ENCODE peak calls at places on chromosomes 3 and 15, in seven cellular contexts. I is CD4-positive, CD25-positive, alpha-beta regulatory T cell; L is body of pancreas; Y is CD8-positive, alpha-beta T cell; B is K562; T is Peyer's patch; O is WERI-Rb-1. Q is an unnamed sample.

GRCh38 chr3:133408961-133409360 is 9.1 kb downstream of the BFSP2 start:
- DNase-seq in L (no peak), I (no peak), B (no peak), T (no peak), Y (no peak), O (no peak), Q (no peak)

GRCh38 chr15:71096676-71097075 is 18.6 kb upstream of the THSD4 start:
- DNase-seq in Y (no peak), L (no peak), B (no peak), T (no peak), O (peak; percentile 57), I (no peak), Q (no peak)

GRCh38 chr3:160793853-160794252 is 37.8 kb downstream of the PPM1L start:
- DNase-seq in I (no peak), Y (no peak), O (no peak), B (no peak), T (no peak), L (no peak), Q (no peak)

GRCh38 chr15:36882487-36883108 is 217.8 kb downstream of the MEIS2 start:
- DNase-seq in B (no peak), T (no peak), Y (no peak), O (no peak), I (no peak), L (no peak), Q (no peak)

GRCh38 chr15:31352911-31353811 is 26.5 kb downstream of the KLF13 start:
- DNase-seq in B (no peak), T (peak; percentile 91), I (peak; percentile 56), L (peak; percentile 52), Y (no peak), O (peak; percentile 22), Q (peak; percentile 72)

GRCh38 chr3:188695251-188695650 is 476.5 kb upstream of the TPRG1 start:
- DNase-seq in I (no peak), L (no peak), O (no peak), B (no peak), T (no peak), Y (no peak), Q (no peak)

GRCh38 chr3:73605388-73605787 is 19.4 kb downstream of the PDZRN3 start:
- DNase-seq in Y (no peak), B (no peak), O (no peak), T (no peak), L (no peak), I (no peak), Q (no peak)

GRCh38 chr3:45497963-45498362 is 96.6 kb upstream of the LIMD1 start:
- DNase-seq in T (no peak), Y (peak; percentile 17), I (peak; percentile 40), O (no peak), B (no peak), L (no peak), Q (no peak)

GRCh38 chr15:60184579-60184978 is 180.5 kb downstream of the FOXB1 start:
- DNase-seq in I (no peak), B (no peak), L (no peak), Y (no peak), O (no peak), T (no peak), Q (no peak)

GRCh38 chr3:50639055-50639494 is 22.1 kb downstream of the MAPKAPK3 start:
- DNase-seq in T (no peak), B (no peak), Y (no peak), I (no peak), O (no peak), L (no peak), Q (no peak)

GRCh38 chr3:122515856-122516255 is 1.1 kb upstream of the KPNA1 start:
- DNase-seq in O (no peak), I (no peak), L (no peak), T (no peak), B (no peak), Y (no peak), Q (no peak)

GRCh38 chr3:108329508-108329907 is 33.2 kb downstream of the HHLA2 start:
- DNase-seq in Y (no peak), T (no peak), B (no peak), I (no peak), L (no peak), O (no peak), Q (no peak)

GRCh38 chr3:16896820-16897219 is 12.1 kb downstream of the PLCL2 start:
- DNase-seq in Y (no peak), L (no peak), I (no peak), O (no peak), T (no peak), B (no peak), Q (no peak)

GRCh38 chr3:47261301-47261700 is 21.3 kb downstream of the KIF9 start:
- DNase-seq in L (no peak), B (no peak), O (no peak), Y (no peak), I (no peak), T (no peak), Q (no peak)

GRCh38 chr15:94934440-94934839 is 703.1 kb downstream of the MCTP2 start:
- DNase-seq in O (no peak), L (no peak), T (no peak), I (no peak), Y (no peak), B (no peak), Q (no peak)

GRCh38 chr3:50503504-50503903 is at the start of gene CACNA2D2:
- DNase-seq in I (peak; percentile 62), L (peak; percentile 63), Y (peak; percentile 61), O (peak; percentile 84), T (peak; percentile 78), B (peak; percentile 67), Q (peak; percentile 97)

GRCh38 chr3:125480656-125481374 is 39.2 kb downstream of the SNX4 start:
- DNase-seq in L (no peak), O (no peak), T (no peak), Y (no peak), B (no peak), I (no peak), Q (no peak)

GRCh38 chr3:72234394-72234793 is 449.4 kb upstream of the PROK2 start:
- DNase-seq in T (no peak), Y (no peak), L (no peak), O (no peak), B (no peak), I (no peak), Q (no peak)

DNA sequence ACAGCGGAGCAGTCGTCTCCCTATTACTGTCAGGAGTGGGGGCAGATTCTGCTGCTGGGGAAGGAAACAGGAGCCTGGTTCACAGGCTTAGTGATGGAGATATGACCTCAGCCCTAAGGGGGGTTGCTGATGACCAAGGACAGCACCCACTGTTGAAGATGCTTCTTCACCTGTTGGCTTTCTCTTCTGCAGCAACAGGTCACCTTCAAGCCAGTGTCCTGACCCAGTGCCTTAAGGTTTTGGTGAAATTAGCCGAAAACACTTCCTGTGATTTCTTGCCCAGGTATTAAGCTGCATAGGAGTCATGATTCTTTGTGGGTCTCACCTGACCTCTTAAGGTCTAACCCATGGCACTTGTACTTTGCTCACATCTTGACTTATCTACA is 14.0 kb downstream of the ATRIP start:
- DNase-seq in B (no peak), I (no peak), L (no peak), O (no peak), Y (no peak), T (no peak), Q (no peak)
- H3K36me3 ChIP-seq in B (peaks cover 45% of the 10 kb centered on the region), I (peaks cover 44% of the 10 kb centered on the region), L (peaks cover 10% of the 10 kb centered on the region), O (peaks cover 49% of the 10 kb centered on the region), Y (peaks cover 28% of the 10 kb centered on the region), T (no peaks in the 10 kb centered on the region), Q (peaks cover 26% of the 10 kb centered on the region)

GRCh38 chr15:72200395-72201237 is 3.0 kb upstream of the GRAMD2A start:
- DNase-seq in I (no peak), B (no peak), Y (no peak), T (no peak), L (no peak), O (no peak), Q (no peak)

GRCh38 chr15:72197460-72198409 is at the start of gene GRAMD2A:
- DNase-seq in L (no peak), B (no peak), T (peak; percentile 63), O (peak; percentile 47), Y (no peak), I (no peak), Q (peak; percentile 99)

GRCh38 chr15:72198410-72199270 is 1.1 kb upstream of the GRAMD2A start:
- DNase-seq in L (no peak), O (no peak), Y (no peak), T (no peak), I (no peak), B (no peak), Q (no peak)

GRCh38 chr15:72201346-72202029 is 3.9 kb upstream of the GRAMD2A start:
- DNase-seq in B (no peak), T (no peak), O (no peak), Y (no peak), L (no peak), I (no peak), Q (no peak)

DNA sequence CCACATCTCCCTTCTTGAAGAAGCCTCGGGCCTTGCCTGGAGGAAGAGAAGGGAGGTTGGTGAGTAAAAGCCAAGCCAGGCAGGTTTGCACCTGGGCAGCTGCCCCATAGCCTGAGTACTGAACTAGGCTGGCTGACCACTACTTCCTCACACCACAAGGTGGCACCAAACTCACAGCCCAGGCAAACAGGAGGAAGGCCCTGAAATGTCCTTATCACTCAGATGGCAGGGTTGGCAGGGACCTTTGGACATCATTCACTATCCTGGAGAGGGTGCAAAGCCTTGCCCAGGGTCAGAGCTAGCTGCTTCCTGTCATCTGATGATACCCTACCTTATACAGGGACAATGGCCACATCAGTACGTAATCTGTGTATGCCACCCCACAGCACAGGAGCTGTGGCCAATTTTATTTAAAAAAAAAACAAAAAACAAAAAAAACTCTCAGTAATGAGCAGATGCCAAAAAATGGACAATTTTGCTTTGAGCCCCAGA is 2.2 kb upstream of the GRAMD2A start:
- DNase-seq in B (peak; percentile 75), T (peak; percentile 94), I (peak; percentile 73), O (peak; percentile 77), Y (peak; percentile 65), L (peak; percentile 81), Q (peak; percentile 90)
- H3K36me3 ChIP-seq in B (peaks cover 69% of the 10 kb centered on the region), T (no peaks in the 10 kb centered on the region), I (peaks cover 64% of the 10 kb centered on the region), O (peaks cover 70% of the 10 kb centered on the region), Y (peaks cover 51% of the 10 kb centered on the region), L (no peaks in the 10 kb centered on the region), Q (peaks cover 57% of the 10 kb centered on the region)

GRCh38 chr15:90497374-90497773 is 32.3 kb upstream of the CRTC3 start:
- DNase-seq in B (no peak), O (no peak), I (no peak), T (no peak), Y (no peak), L (no peak), Q (no peak)
- H3K36me3 ChIP-seq in B (peaks cover 49% of the 10 kb centered on the region), O (peaks cover 45% of the 10 kb centered on the region), I (peaks cover 96% of the 10 kb centered on the region), T (no peaks in the 10 kb centered on the region), Y (peaks cover 33% of the 10 kb centered on the region), L (no peaks in the 10 kb centered on the region), Q (peaks cover 13% of the 10 kb centered on the region)

DNA sequence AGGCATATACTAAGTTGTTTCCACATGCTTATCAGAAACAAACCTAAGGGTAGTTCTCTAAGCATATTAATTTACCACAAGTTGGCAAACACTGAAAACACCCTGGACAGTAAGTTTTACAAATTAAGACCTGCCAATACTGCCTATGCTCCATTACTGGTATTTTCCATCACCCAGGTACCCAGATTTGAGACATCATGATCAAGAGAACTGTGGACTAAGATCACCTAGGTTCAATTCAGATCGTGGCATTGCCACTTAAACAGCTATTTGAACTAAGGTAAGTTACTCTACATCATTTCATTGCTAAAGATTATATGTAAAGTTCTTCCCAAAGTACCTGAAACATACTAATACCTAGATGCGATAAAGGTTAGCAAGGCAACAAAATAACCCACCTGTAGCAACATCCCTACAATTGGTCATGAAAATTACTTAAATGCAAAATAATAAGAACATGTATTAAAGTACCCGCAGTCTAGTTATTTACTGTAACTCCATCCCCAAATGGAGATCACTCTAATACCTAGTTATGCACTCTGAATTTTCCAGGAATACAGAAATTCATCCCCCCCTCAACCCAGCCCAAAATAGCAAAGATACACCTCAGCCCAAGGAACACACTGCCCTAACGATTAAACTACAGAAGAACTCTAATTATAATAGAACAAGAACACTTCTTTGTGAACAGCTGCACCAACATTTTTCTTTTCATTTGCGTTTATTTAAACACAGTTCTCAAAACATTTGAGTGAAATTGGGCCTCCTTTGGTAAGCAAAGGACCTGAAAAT is 21.6 kb downstream of the TRA2B start:
- DNase-seq in T (no peak), I (no peak), B (no peak), O (no peak), Y (no peak), L (no peak), Q (no peak)
- H3K36me3 ChIP-seq in T (no peaks in the 10 kb centered on the region), I (peaks cover 76% of the 10 kb centered on the region), B (peaks cover 75% of the 10 kb centered on the region), O (peaks cover 80% of the 10 kb centered on the region), Y (peaks cover 53% of the 10 kb centered on the region), L (peaks cover 18% of the 10 kb centered on the region), Q (peaks cover 30% of the 10 kb centered on the region)

Q was measured in H7.